ENCODE peak calls at places on chromosomes 1 and 21, in five cellular contexts. W, D, I, X and O are unnamed samples.

GRCh38 chr21:34911360-34911759 is 137.7 kb downstream of the RUNX1 start:
- DNase-seq in I (no peak), X (no peak), W (no peak), D (no peak), O (no peak)

GRCh38 chr1:109011335-109011734 is 30.6 kb downstream of the WDR47 start:
- DNase-seq in X (no peak), D (no peak), I (no peak), W (no peak), O (no peak)

GRCh38 chr1:92194516-92194915 is 23.2 kb upstream of the C1orf146 start:
- DNase-seq in X (no peak), D (no peak), I (no peak), W (no peak), O (no peak)

GRCh38 chr1:77899647-77900320 is 11.4 kb downstream of the NEXN start:
- DNase-seq in W (no peak), D (no peak), I (no peak), X (no peak), O (no peak)

GRCh38 chr21:34791776-34792503 is 123.1 kb downstream of the CLIC6 start:
- DNase-seq in D (no peak), I (no peak), X (no peak), W (no peak), O (no peak)

GRCh38 chr1:68570859-68571258 is 74.0 kb upstream of the DEPDC1 start:
- DNase-seq in D (no peak), W (no peak), I (no peak), X (no peak), O (no peak)

GRCh38 chr1:6113116-6113515 is 67.0 kb downstream of the CHD5 start:
- DNase-seq in D (no peak), W (no peak), X (no peak), I (no peak), O (no peak)

GRCh38 chr1:245742891-245743290 is 588.1 kb downstream of the KIF26B start:
- DNase-seq in W (peak), X (peak), D (no peak), I (no peak), O (no peak)

GRCh38 chr1:185720633-185721272 is 13.4 kb upstream of the HMCN1 start:
- DNase-seq in I (no peak), D (no peak), W (peak), X (no peak), O (no peak)

GRCh38 chr1:91836307-91837056 is 49.5 kb downstream of the TGFBR3 start:
- DNase-seq in D (no peak), W (peak), X (no peak), I (no peak), O (no peak)

GRCh38 chr1:11326070-11326469 is 53.1 kb downstream of the UBIAD1 start:
- DNase-seq in X (no peak), D (no peak), I (no peak), W (no peak), O (no peak)

GRCh38 chr1:3389093-3389833 is 65.2 kb upstream of the ARHGEF16 start:
- DNase-seq in X (no peak), I (no peak), W (no peak), D (no peak), O (no peak)

GRCh38 chr1:234881893-234882771 is 246.5 kb downstream of the TOMM20 start:
- DNase-seq in X (no peak), W (no peak), I (no peak), D (no peak), O (no peak)

GRCh38 chr1:232033285-232033684 is 406.7 kb downstream of the DISC1 start:
- DNase-seq in I (no peak), D (no peak), W (no peak), X (no peak), O (no peak)

GRCh38 chr1:109398343-109399225 is 866 bp upstream of the SORT1 start:
- DNase-seq in X (no peak), I (no peak), D (no peak), W (no peak), O (no peak)

GRCh38 chr1:81670286-81670685 is 130.4 kb upstream of the ADGRL2 start:
- DNase-seq in D (peak), X (peak), W (peak), I (no peak), O (no peak)